ENCODE peak calls at places on chromosomes 2 and 18, in seven cellular contexts. K is NCI-H69, R is cardiac septum, T is H54, L is NAMALWA, P is GDM1, N is left lobe of liver. X is an unnamed sample.

GRCh38 chr18:42798606-42799005 is 316.9 kb downstream of the RIT2 start:
- DNase-seq in K (peak; percentile 93), N (no peak), P (no peak), T (no peak), L (no peak), R (no peak), X (no peak)

GRCh38 chr2:40405440-40405839 is 46.5 kb downstream of the SLC8A1 start:
- DNase-seq in K (no peak), R (no peak), L (no peak), P (no peak), T (no peak), N (no peak), X (no peak)

GRCh38 chr2:15732341-15733077 is 140.8 kb downstream of the DDX1 start:
- DNase-seq in L (peak; percentile 31), T (no peak), R (peak; percentile 50), N (no peak), K (peak; percentile 1), P (no peak), X (no peak)

GRCh38 chr2:177246000-177246399 is 18.5 kb downstream of the NFE2L2 start:
- DNase-seq in K (no peak), L (no peak), R (no peak), N (no peak), T (no peak), P (no peak), X (no peak)

GRCh38 chr2:9761547-9761946 is 81.7 kb upstream of the TAF1B start:
- DNase-seq in N (no peak), L (no peak), K (no peak), R (no peak), T (no peak), P (no peak), X (no peak)

GRCh38 chr2:88739985-88740600 is 48.6 kb downstream of the RPIA start:
- DNase-seq in K (peak; percentile 57), L (peak; percentile 90), T (peak; percentile 47), R (no peak), P (peak; percentile 56), N (peak; percentile 56), X (no peak)

GRCh38 chr2:84796798-84797197 is 84.1 kb downstream of the TRABD2A start:
- DNase-seq in L (no peak), K (no peak), T (no peak), N (no peak), P (no peak), R (no peak), X (no peak)

GRCh38 chr2:200742426-200742825 is 69.3 kb upstream of the BZW1 start:
- DNase-seq in T (no peak), K (no peak), N (peak; percentile 65), R (peak; percentile 82), L (no peak), P (no peak), X (no peak)

GRCh38 chr2:30280596-30281434 is 49.5 kb downstream of the LBH start:
- DNase-seq in P (no peak), N (no peak), L (no peak), K (no peak), R (peak; percentile 49), T (no peak), X (no peak)

GRCh38 chr18:72859088-72859487 is 8.7 kb downstream of the NETO1 start:
- DNase-seq in N (no peak), K (no peak), P (no peak), T (no peak), R (no peak), L (no peak), X (no peak)

X was measured in NCI-H1436 treated with DMSO at 0.1 percent for 48 hours.